ENCODE peak calls at places on chromosomes 16 and 17, in four cellular contexts. T, L, P and D are unnamed samples.

GRCh38 chr16:71413341-71413740 is 28.5 kb downstream of the TLE7 start:
- DNase-seq in T (no peak), P (no peak), L (no peak), D (no peak)

GRCh38 chr17:68682913-68683312 is 81.7 kb upstream of the FAM20A start:
- DNase-seq in T (no peak), L (no peak), P (no peak), D (no peak)

GRCh38 chr16:49464877-49465504 is 91.4 kb downstream of the C16orf78 start:
- DNase-seq in P (no peak), T (peak; percentile 45), L (no peak), D (no peak)

GRCh38 chr16:20611975-20612471 is 35.9 kb upstream of the ACSM2B start:
- DNase-seq in T (peak; percentile 64), P (no peak), L (no peak), D (peak; percentile 80)

GRCh38 chr17:7215652-7216139 is 3.9 kb downstream of the DLG4 start:
- DNase-seq in P (no peak), T (no peak), L (no peak), D (no peak)

GRCh38 chr17:83103200-83103937 is 24.0 kb downstream of the METRNL start:
- DNase-seq in L (no peak), T (no peak), P (no peak), D (no peak)

GRCh38 chr17:75785770-75786538 is 1.3 kb downstream of the UNK start:
- DNase-seq in T (no peak), P (peak; percentile 44), L (no peak), D (no peak)

GRCh38 chr17:28317965-28318758 is 838 bp upstream of the TMEM97 start:
- DNase-seq in P (no peak), T (no peak), L (peak; percentile 25), D (no peak)

GRCh38 chr16:56347166-56347565 is 78.2 kb downstream of the AMFR start:
- DNase-seq in P (no peak), T (peak; percentile 39), L (no peak), D (no peak)

GRCh38 chr16:65845466-65846209 is 520.9 kb upstream of the CDH5 start:
- DNase-seq in L (no peak), T (no peak), P (peak; percentile 1), D (no peak)

GRCh38 chr16:66266436-66267286 is 99.8 kb upstream of the CDH5 start:
- DNase-seq in T (peak; percentile 88), P (no peak), L (no peak), D (peak; percentile 76)

GRCh38 chr16:70653809-70654771 is 7.7 kb downstream of the IL34 start:
- DNase-seq in P (peak; percentile 79), L (peak; percentile 89), T (peak; percentile 82), D (peak; percentile 79)

GRCh38 chr16:90041896-90042473 is 22.7 kb upstream of the DBNDD1 start:
- DNase-seq in P (no peak), T (peak; percentile 32), L (no peak), D (no peak)

GRCh38 chr16:26330654-26331053 is 638.9 kb downstream of the HS3ST4 start:
- DNase-seq in L (no peak), T (no peak), P (no peak), D (no peak)

GRCh38 chr17:74569392-74570003 is 2.2 kb upstream of the CD300H start:
- DNase-seq in T (peak; percentile 73), L (no peak), P (peak; percentile 100), D (no peak)

GRCh38 chr17:8287651-8288335 is 677 bp upstream of the RANGRF start:
- DNase-seq in L (no peak), T (no peak), P (no peak), D (no peak)

GRCh38 chr17:58679263-58680037 is 12.4 kb downstream of the TEX14 start:
- DNase-seq in P (peak; percentile 97), T (no peak), L (no peak), D (no peak)

GRCh38 chr17:44909681-44910144 is 5.6 kb downstream of the GFAP start:
- DNase-seq in P (peak; percentile 83), T (no peak), L (no peak), D (no peak)

GRCh38 chr17:2023692-2024571 is 1.2 kb downstream of the RTN4RL1 start:
- DNase-seq in P (peak; percentile 37), L (peak; percentile 55), T (peak; percentile 69), D (no peak)

GRCh38 chr16:84408314-84408690 is 40.0 kb downstream of the ATP2C2 start:
- DNase-seq in T (no peak), P (no peak), L (no peak), D (no peak)